ENCODE peak calls at places on chromosomes 2 and 18, in six cellular contexts. D, N, R, I, W and Y are unnamed samples.

GRCh38 chr2:224366269-224366668 is 35.6 kb downstream of the FAM124B start:
- DNase-seq in D (no peak), N (no peak), R (no peak), I (no peak), W (no peak), Y (no peak)

GRCh38 chr18:2847341-2848144 is 737 bp downstream of the EMILIN2 start:
- DNase-seq in D (no peak), N (peak), R (peak), I (no peak), W (peak), Y (no peak)

GRCh38 chr18:56257215-56257614 is 381.2 kb downstream of the TXNL1 start:
- DNase-seq in D (peak), N (peak), R (no peak), I (no peak), W (no peak), Y (peak)

GRCh38 chr2:109689182-109689935 is 75.2 kb downstream of the SOWAHC start:
- DNase-seq in D (no peak), N (no peak), R (no peak), I (no peak), W (no peak), Y (no peak)

GRCh38 chr2:233346930-233347329 is 7.4 kb upstream of the DGKD start:
- DNase-seq in D (no peak), N (no peak), R (no peak), I (no peak), W (no peak), Y (no peak)

GRCh38 chr2:151269798-151270568 is 8.3 kb upstream of the RBM43 start:
- DNase-seq in D (no peak), N (no peak), R (no peak), I (no peak), W (no peak), Y (no peak)

GRCh38 chr2:175234153-175234552 is 52.6 kb upstream of the ATP5MC3 start:
- DNase-seq in D (no peak), N (no peak), R (no peak), I (no peak), W (no peak), Y (no peak)

GRCh38 chr2:235384624-235385023 is 109.2 kb upstream of the AGAP1 start:
- DNase-seq in D (no peak), N (no peak), R (no peak), I (no peak), W (no peak), Y (no peak)

GRCh38 chr2:71617266-71617665 is 163.9 kb downstream of the DYSF start:
- DNase-seq in D (no peak), N (peak), R (no peak), I (no peak), W (no peak), Y (no peak)

GRCh38 chr2:88161446-88161845 is 8.7 kb upstream of the THNSL2 start:
- DNase-seq in D (no peak), N (no peak), R (no peak), I (no peak), W (no peak), Y (no peak)

GRCh38 chr2:239570216-239570925 is 169.6 kb upstream of the HDAC4 start:
- DNase-seq in D (no peak), N (no peak), R (no peak), I (no peak), W (no peak), Y (no peak)

GRCh38 chr2:238789317-238789806 is 58.5 kb upstream of the TWIST2 start:
- DNase-seq in D (no peak), N (no peak), R (no peak), I (no peak), W (no peak), Y (no peak)

GRCh38 chr18:3706279-3707097 is 256.5 kb downstream of the TGIF1 start:
- DNase-seq in D (no peak), N (no peak), R (no peak), I (no peak), W (no peak), Y (no peak)

GRCh38 chr2:73423913-73424312 is 38.3 kb downstream of the ALMS1 start:
- DNase-seq in D (no peak), N (no peak), R (no peak), I (no peak), W (no peak), Y (no peak)

GRCh38 chr2:128307595-128307994 is 11.1 kb downstream of the HS6ST1 start:
- DNase-seq in D (no peak), N (no peak), R (peak), I (no peak), W (no peak), Y (no peak)

GRCh38 chr18:79573921-79574491 is 105.6 kb upstream of the CTDP1 start:
- DNase-seq in D (no peak), N (no peak), R (peak), I (no peak), W (peak), Y (no peak)

GRCh38 chr18:48125724-48126123 is 195.3 kb upstream of the SMAD2 start:
- DNase-seq in D (no peak), N (no peak), R (no peak), I (no peak), W (no peak), Y (no peak)

GRCh38 chr2:144014108-144014507 is 505.8 kb downstream of the ZEB2 start:
- DNase-seq in D (no peak), N (peak), R (no peak), I (no peak), W (no peak), Y (no peak)

GRCh38 chr2:164609790-164610189 is 11.5 kb downstream of the GRB14 start:
- DNase-seq in D (no peak), N (no peak), R (no peak), I (no peak), W (no peak), Y (no peak)

GRCh38 chr2:42706836-42707235 is 57.1 kb downstream of the OXER1 start:
- DNase-seq in D (no peak), N (no peak), R (no peak), I (no peak), W (no peak), Y (no peak)

GRCh38 chr2:119311371-119311770 is 55.3 kb downstream of the C2orf76 start:
- DNase-seq in D (no peak), N (no peak), R (no peak), I (no peak), W (no peak), Y (no peak)

GRCh38 chr2:85795331-85796045 is 41.7 kb downstream of the ATOH8 start:
- DNase-seq in D (no peak), N (no peak), R (no peak), I (no peak), W (no peak), Y (no peak)

GRCh38 chr2:211085056-211085680 is 528.8 kb downstream of the CPS1 start:
- DNase-seq in D (peak), N (peak), R (no peak), I (no peak), W (no peak), Y (peak)

GRCh38 chr2:9473985-9474360 is 378 bp upstream of the IAH1 start:
- DNase-seq in D (peak), N (peak), R (peak), I (no peak), W (peak), Y (no peak)

GRCh38 chr2:61889212-61889956 is 928 bp upstream of the CCT4 start:
- DNase-seq in D (no peak), N (no peak), R (peak), I (no peak), W (peak), Y (no peak)

GRCh38 chr2:174025271-174026121 is 60.3 kb upstream of the SP3 start:
- DNase-seq in D (no peak), N (peak), R (peak), I (peak), W (no peak), Y (no peak)

GRCh38 chr2:131055169-131056065 is 37.8 kb downstream of the FAM168B start:
- DNase-seq in D (no peak), N (peak), R (no peak), I (peak), W (no peak), Y (no peak)

GRCh38 chr2:173441222-173441621 is 86.5 kb downstream of the CDCA7 start:
- DNase-seq in D (no peak), N (peak), R (no peak), I (peak), W (no peak), Y (no peak)

GRCh38 chr2:60394467-60394866 is 159.0 kb downstream of the BCL11A start:
- DNase-seq in D (no peak), N (no peak), R (no peak), I (no peak), W (no peak), Y (no peak)

GRCh38 chr2:44598731-44599529 is 237.2 kb downstream of the CAMKMT start:
- DNase-seq in D (no peak), N (no peak), R (no peak), I (no peak), W (no peak), Y (no peak)

GRCh38 chr2:231212329-231212845 is 14.0 kb downstream of the ARMC9 start:
- DNase-seq in D (no peak), N (no peak), R (no peak), I (no peak), W (no peak), Y (peak)

GRCh38 chr2:98253461-98254073 is 92.7 kb upstream of the CNGA3 start:
- DNase-seq in D (no peak), N (peak), R (no peak), I (no peak), W (no peak), Y (no peak)

GRCh38 chr2:38747819-38748218 is 3.3 kb downstream of the SRSF7 start:
- DNase-seq in D (no peak), N (no peak), R (no peak), I (no peak), W (no peak), Y (no peak)